ENCODE peak calls at places on chromosomes 3 and 15, in five cellular contexts. G, P, J, T and R are unnamed samples.
A peak's percentile ranks its signal among the peaks of the same experiment; 100 is the strongest.

GRCh38 chr3:197003461-197004385 is 25.9 kb downstream of the MELTF start:
- DNase-seq in G (no peak), P (peak; percentile 50), J (no peak), T (no peak), R (no peak)

GRCh38 chr15:79994651-79995050 is 23.7 kb upstream of the BCL2A1 start:
- DNase-seq in G (no peak), P (peak; percentile 66), J (no peak), T (peak; percentile 21), R (no peak)

GRCh38 chr3:60582285-60582684 is 669.0 kb downstream of the FHIT start:
- DNase-seq in G (no peak), P (no peak), J (no peak), T (no peak), R (no peak)

GRCh38 chr15:68365140-68365745 is 66.7 kb downstream of the ITGA11 start:
- DNase-seq in G (no peak), P (no peak), J (no peak), T (no peak), R (no peak)

GRCh38 chr3:50220109-50220508 is 15.0 kb downstream of the SLC38A3 start:
- DNase-seq in G (no peak), P (no peak), J (no peak), T (no peak), R (no peak)

GRCh38 chr3:50550079-50550736 is 17.3 kb downstream of the C3orf18 start:
- DNase-seq in G (peak; percentile 35), P (peak; percentile 55), J (no peak), T (no peak), R (no peak)

GRCh38 chr3:65575376-65575840 is 463.3 kb downstream of the MAGI1 start:
- DNase-seq in G (no peak), P (peak; percentile 92), J (no peak), T (peak; percentile 37), R (no peak)

GRCh38 chr3:69033470-69033869 is 18.7 kb downstream of the TMF1 start:
- DNase-seq in G (no peak), P (peak; percentile 94), J (no peak), T (no peak), R (no peak)

GRCh38 chr3:160949460-160949859 is 155.7 kb downstream of the B3GALNT1 start:
- DNase-seq in G (peak; percentile 67), P (no peak), J (no peak), T (no peak), R (no peak)

GRCh38 chr3:15465876-15466585 is 38.6 kb downstream of the EAF1 start:
- DNase-seq in G (no peak), P (no peak), J (no peak), T (no peak), R (no peak)

GRCh38 chr3:98954242-98954641 is 52.7 kb upstream of the DCBLD2 start:
- DNase-seq in G (no peak), P (no peak), J (no peak), T (no peak), R (no peak)

GRCh38 chr3:162034368-162034767 is 537.8 kb downstream of the OTOL1 start:
- DNase-seq in G (no peak), P (peak; percentile 84), J (no peak), T (peak; percentile 21), R (no peak)

GRCh38 chr3:196287066-196287404 is 491 bp downstream of the PCYT1A start:
- DNase-seq in G (no peak), P (peak; percentile 48), J (no peak), T (no peak), R (no peak)

GRCh38 chr3:70728311-70728710 is 415.9 kb upstream of the MDFIC2 start:
- DNase-seq in G (no peak), P (peak; percentile 10), J (no peak), T (no peak), R (no peak)